ENCODE peak calls at places on chromosomes 12 and 14, in six cellular contexts. M, L, X, V, N and U are unnamed samples.

GRCh38 chr14:99039316-99040041 is 232.5 kb downstream of the BCL11B start:
- DNase-seq in M (no peak), X (no peak), V (no peak), N (no peak), L (no peak), U (no peak)

GRCh38 chr12:15931590-15932053 is 20.5 kb downstream of the DERA start:
- DNase-seq in V (no peak), N (no peak), X (no peak), M (no peak), L (no peak), U (no peak)

GRCh38 chr14:97266653-97267052 is 469.5 kb downstream of the VRK1 start:
- DNase-seq in X (no peak), V (no peak), M (no peak), N (peak), L (no peak), U (no peak)

GRCh38 chr12:104740668-104741067 is 217.4 kb downstream of the SLC41A2 start:
- DNase-seq in N (no peak), M (no peak), L (no peak), V (no peak), X (no peak), U (no peak)

GRCh38 chr12:10363922-10364838 is 25.7 kb downstream of the KLRK1 start:
- DNase-seq in M (peak), V (peak), X (peak), N (peak), L (no peak), U (no peak)

GRCh38 chr12:114656906-114657596 is 26.9 kb downstream of the TBX3 start:
- DNase-seq in N (no peak), V (no peak), M (no peak), L (no peak), X (no peak), U (no peak)

GRCh38 chr12:111024205-111024794 is 103.9 kb upstream of the MYL2 start:
- DNase-seq in L (peak), X (peak), V (peak), M (peak), N (peak), U (no peak)

GRCh38 chr12:121162985-121163384 is 30.3 kb downstream of the P2RX7 start:
- DNase-seq in M (no peak), X (no peak), N (no peak), V (no peak), L (no peak), U (no peak)

GRCh38 chr12:130557876-130558770 is 158.0 kb downstream of the RIMBP2 start:
- DNase-seq in L (no peak), V (no peak), N (no peak), M (no peak), X (no peak), U (no peak)

GRCh38 chr12:79706156-79706555 is 15.4 kb upstream of the PAWR start:
- DNase-seq in N (no peak), X (peak), V (no peak), M (no peak), L (no peak), U (peak)

GRCh38 chr12:4027412-4027811 is 154.2 kb upstream of the PARP11 start:
- DNase-seq in X (no peak), L (no peak), V (no peak), M (no peak), N (no peak), U (no peak)

GRCh38 chr12:46549527-46550265 is 177.1 kb upstream of the SLC38A2 start:
- DNase-seq in M (peak), N (peak), V (peak), L (no peak), X (peak), U (no peak)

GRCh38 chr12:42792265-42792664 is 202.7 kb upstream of the PRICKLE1 start:
- DNase-seq in N (no peak), V (no peak), M (no peak), X (no peak), L (no peak), U (no peak)

GRCh38 chr12:53047221-53048032 is 2.4 kb upstream of the TNS2 start:
- DNase-seq in M (peak), N (no peak), L (peak), V (peak), X (no peak), U (no peak)

GRCh38 chr12:107126688-107127481 is 33.5 kb upstream of the CRY1 start:
- DNase-seq in L (no peak), N (peak), X (peak), V (peak), M (peak), U (no peak)

GRCh38 chr12:125315771-125316170 is 250.5 kb downstream of the AACS start:
- DNase-seq in X (no peak), M (no peak), N (no peak), V (no peak), L (no peak), U (no peak)

GRCh38 chr14:25406818-25407217 is 356.9 kb upstream of the STXBP6 start:
- DNase-seq in N (peak), X (peak), V (peak), M (no peak), L (no peak), U (no peak)

GRCh38 chr12:69602954-69603353 is 7.8 kb downstream of the LRRC10 start:
- DNase-seq in V (no peak), M (no peak), N (no peak), X (no peak), L (no peak), U (no peak)

GRCh38 chr14:100071545-100071944 is 6.3 kb downstream of the EVL start:
- DNase-seq in V (no peak), L (no peak), X (no peak), M (no peak), N (no peak), U (no peak)

GRCh38 chr12:101759396-101760047 is 20.3 kb upstream of the SYCP3 start:
- DNase-seq in N (peak), V (peak), X (peak), L (no peak), M (no peak), U (no peak)

GRCh38 chr14:91796622-91797347 is 64.9 kb upstream of the CATSPERB start:
- DNase-seq in L (no peak), X (peak), V (peak), M (no peak), N (no peak), U (no peak)

GRCh38 chr12:51869931-51870330 is 18.0 kb upstream of the ANKRD33 start:
- DNase-seq in V (no peak), M (no peak), N (no peak), X (no peak), L (peak), U (no peak)

GRCh38 chr12:2288875-2289274 is 236.1 kb downstream of the CACNA1C start:
- DNase-seq in N (no peak), M (no peak), V (no peak), X (no peak), L (no peak), U (no peak)

GRCh38 chr12:54341343-54341742 is 16.4 kb downstream of the COPZ1 start:
- DNase-seq in X (no peak), N (no peak), V (no peak), M (no peak), L (no peak), U (no peak)

GRCh38 chr12:101697930-101698781 is 716 bp downstream of the CHPT1 start:
- DNase-seq in X (peak), V (peak), L (peak), M (peak), N (peak), U (no peak)

GRCh38 chr12:8773456-8773855 is 49.0 kb upstream of the A2ML1 start:
- DNase-seq in M (no peak), L (no peak), V (no peak), X (no peak), N (no peak), U (no peak)

GRCh38 chr14:37051680-37052079 is 120.7 kb downstream of the SLC25A21 start:
- DNase-seq in L (no peak), X (no peak), N (no peak), M (no peak), V (no peak), U (no peak)

GRCh38 chr12:9319044-9319841 is 111.0 kb upstream of the PZP start:
- DNase-seq in X (no peak), V (no peak), L (no peak), M (no peak), N (no peak), U (no peak)

GRCh38 chr12:54502485-54502884 is 4.9 kb downstream of the NCKAP1L start:
- DNase-seq in V (no peak), M (no peak), X (no peak), L (no peak), N (no peak), U (no peak)

GRCh38 chr14:91413547-91414474 is 3.8 kb downstream of the CCDC88C start:
- DNase-seq in V (no peak), N (no peak), M (peak), X (no peak), L (peak), U (no peak)

GRCh38 chr12:108495054-108495453 is 20.0 kb upstream of the FICD start:
- DNase-seq in X (peak), L (no peak), N (peak), M (no peak), V (peak), U (no peak)

GRCh38 chr12:28993720-28994119 is 155.4 kb upstream of the FAR2 start:
- DNase-seq in V (peak), X (no peak), L (no peak), N (no peak), M (no peak), U (no peak)

GRCh38 chr12:112170376-112170775 is 45.0 kb downstream of the TRAFD1 start:
- DNase-seq in L (no peak), N (peak), X (no peak), M (no peak), V (peak), U (no peak)

GRCh38 chr12:6775185-6775770 is 3.0 kb downstream of the LAG3 start:
- DNase-seq in X (no peak), N (no peak), V (no peak), L (no peak), M (no peak), U (no peak)

GRCh38 chr14:87896393-87897380 is 96.3 kb downstream of the GALC start:
- DNase-seq in L (no peak), X (peak), V (peak), N (peak), M (no peak), U (no peak)

DNA sequence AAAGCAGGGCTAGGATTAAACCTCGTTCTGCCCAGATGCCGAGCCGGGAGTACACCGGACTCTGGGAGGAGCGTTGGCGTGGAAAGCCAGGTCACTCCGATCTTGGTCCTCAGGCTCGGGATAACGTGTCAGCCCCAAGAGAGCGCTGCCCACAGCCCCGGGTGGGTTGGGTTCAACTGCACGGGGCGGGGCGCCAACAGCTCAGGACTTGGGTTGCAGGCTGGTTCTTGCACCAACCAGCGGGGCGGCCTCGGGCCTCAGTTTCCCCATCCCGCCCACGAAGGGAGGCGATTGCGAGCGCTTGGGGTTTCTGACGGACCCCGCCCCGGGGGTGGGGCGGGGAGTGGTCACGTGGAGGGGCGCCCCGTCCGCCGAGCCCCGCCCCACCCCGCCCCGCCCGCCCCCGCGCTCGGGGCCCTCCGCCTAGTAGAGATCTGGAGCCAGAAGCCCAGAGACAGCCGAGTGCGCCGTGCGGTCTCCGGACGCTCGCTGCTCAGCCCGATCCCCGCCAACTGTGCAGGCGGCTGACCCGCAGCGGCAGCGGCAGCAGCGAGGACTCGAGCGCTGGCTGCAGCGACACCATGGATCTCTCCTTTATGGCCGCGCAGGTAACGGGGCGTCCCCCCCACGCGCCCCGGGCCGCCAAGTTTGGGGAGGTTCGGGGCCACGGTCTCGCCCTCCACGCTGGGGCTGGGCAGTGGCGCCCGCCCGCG is at the start of gene C14orf132:
- DNase-seq in V (peak), X (peak), L (peak), N (peak), M (no peak), U (no peak)
- H3K27ac ChIP-seq in V (no peak), X (no peak), L (peak), N (peak), M (no peak), U (no peak)

DNA sequence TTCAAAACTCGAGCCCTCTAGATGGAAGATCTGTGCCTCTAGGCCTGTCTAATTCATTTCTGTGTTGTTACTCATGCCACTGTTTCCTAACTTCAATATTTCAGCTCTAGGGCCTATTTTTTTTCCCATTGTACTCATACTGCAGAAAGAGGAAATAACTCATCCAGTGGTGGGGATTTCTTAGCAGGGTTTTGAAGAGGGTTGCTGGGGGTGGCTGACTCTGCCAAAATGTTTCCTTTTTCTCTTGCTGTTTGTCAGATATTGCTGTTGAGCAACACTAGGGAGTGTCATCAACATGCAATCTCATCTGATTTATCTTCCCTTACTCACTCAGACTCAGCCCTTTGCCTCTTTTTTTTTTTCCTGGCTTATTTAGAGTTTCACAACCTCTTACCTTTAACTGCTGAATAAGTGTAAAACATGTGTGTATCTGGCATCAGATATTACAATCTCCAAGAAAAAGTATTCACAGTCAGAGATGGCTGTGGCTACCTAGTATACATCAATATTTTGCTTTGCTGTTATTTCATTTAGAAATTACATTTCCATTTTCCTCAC is 189.5 kb downstream of the DUSP6 start:
- DNase-seq in M (peak), N (peak), V (peak), X (peak), L (peak), U (peak)
- H3K27ac ChIP-seq in M (peak), N (peak), V (no peak), X (peak), L (peak), U (peak)

GRCh38 chr14:89907655-89908054 is 46.9 kb downstream of the EFCAB11 start:
- DNase-seq in V (no peak), N (no peak), M (no peak), X (no peak), L (no peak), U (no peak)

GRCh38 chr14:89911018-89911919 is 43.3 kb downstream of the EFCAB11 start:
- DNase-seq in V (peak), M (no peak), X (no peak), N (peak), L (no peak), U (no peak)

GRCh38 chr14:89909586-89909985 is 44.9 kb downstream of the EFCAB11 start:
- DNase-seq in V (no peak), X (no peak), N (no peak), M (no peak), L (no peak), U (no peak)

GRCh38 chr14:89910706-89911017 is 43.9 kb downstream of the EFCAB11 start:
- DNase-seq in L (no peak), X (no peak), V (no peak), M (no peak), N (no peak), U (no peak)

DNA sequence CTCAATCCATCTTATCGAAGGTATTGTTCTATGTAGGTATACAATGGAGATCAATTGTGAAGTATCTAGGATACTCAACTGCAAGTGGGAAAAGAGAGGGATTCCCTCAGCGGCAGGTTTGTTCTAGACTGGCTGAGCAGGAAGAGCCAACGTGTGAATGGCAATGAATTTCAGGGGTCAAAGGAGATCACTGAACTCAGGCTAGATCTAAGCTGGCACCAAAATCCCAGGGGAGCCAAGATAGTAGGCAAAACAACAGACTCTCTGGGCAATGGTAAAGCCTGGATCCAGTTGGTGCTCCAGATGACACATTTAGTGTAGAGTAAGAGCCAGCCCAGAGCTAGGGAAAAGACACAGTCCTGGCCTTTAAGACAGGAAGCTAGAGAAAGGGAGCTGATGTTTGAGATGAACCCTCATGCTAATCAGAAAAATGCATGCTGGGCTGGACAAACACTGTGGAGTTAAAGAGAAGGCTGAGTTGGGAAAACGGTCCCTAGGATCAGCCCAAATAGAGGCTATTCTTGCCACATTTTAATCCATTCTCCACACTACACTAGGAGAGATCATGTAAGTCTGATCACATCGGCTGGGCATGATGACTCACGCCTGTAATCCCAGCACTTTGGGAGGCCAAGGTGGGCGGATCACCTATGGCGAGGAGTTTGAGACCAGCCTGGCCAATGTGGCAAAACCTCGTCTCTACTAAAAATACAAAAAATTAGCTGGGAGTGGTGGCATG is 45.6 kb downstream of the EFCAB11 start:
- DNase-seq in N (no peak), M (no peak), L (no peak), X (no peak), V (no peak), U (no peak)
- H3K27ac ChIP-seq in N (no peak), M (no peak), L (no peak), X (no peak), V (no peak), U (no peak)

GRCh38 chr14:103191856-103192835 is 68.9 kb downstream of the TNFAIP2 start:
- DNase-seq in L (no peak), V (no peak), M (no peak), N (no peak), X (no peak), U (no peak)

GRCh38 chr14:103195828-103196615 is 72.8 kb downstream of the TNFAIP2 start:
- DNase-seq in X (no peak), N (no peak), V (no peak), M (no peak), L (no peak), U (no peak)

GRCh38 chr14:103190731-103191130 is 67.5 kb downstream of the TNFAIP2 start:
- DNase-seq in L (no peak), M (no peak), N (no peak), V (no peak), X (no peak), U (no peak)

GRCh38 chr14:103196716-103197115 is 73.5 kb downstream of the TNFAIP2 start:
- DNase-seq in N (no peak), X (no peak), V (no peak), M (no peak), L (no peak), U (no peak)

GRCh38 chr14:103194256-103195045 is 71.2 kb downstream of the TNFAIP2 start:
- DNase-seq in V (peak), M (peak), X (peak), L (no peak), N (no peak), U (peak)
- H3K27ac ChIP-seq in V (no peak), M (no peak), X (no peak), L (no peak), N (no peak), U (no peak)

DNA sequence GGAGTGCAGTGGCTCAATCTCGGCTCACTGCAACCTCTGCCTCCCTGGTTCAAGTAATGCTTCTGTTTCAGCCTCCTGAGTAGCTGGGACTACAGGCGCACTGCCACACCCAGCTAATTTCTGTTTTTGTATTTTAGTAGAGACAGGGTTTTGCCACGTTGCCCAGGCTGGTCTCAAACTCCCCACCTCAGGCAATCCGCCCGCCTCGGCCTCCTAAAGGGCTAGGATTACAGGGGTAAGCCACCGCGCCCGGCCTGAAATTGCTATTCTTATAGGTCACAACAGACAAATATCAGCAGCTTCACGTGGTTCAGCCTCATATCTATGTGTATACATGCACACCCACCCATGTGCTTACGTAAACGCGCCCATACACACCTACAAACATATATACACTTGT is 23.6 kb downstream of the BATF start:
- DNase-seq in L (no peak), X (no peak), N (no peak), V (no peak), M (no peak), U (no peak)
- H3K27ac ChIP-seq in L (no peak), X (no peak), N (no peak), V (no peak), M (no peak), U (no peak)

DNA sequence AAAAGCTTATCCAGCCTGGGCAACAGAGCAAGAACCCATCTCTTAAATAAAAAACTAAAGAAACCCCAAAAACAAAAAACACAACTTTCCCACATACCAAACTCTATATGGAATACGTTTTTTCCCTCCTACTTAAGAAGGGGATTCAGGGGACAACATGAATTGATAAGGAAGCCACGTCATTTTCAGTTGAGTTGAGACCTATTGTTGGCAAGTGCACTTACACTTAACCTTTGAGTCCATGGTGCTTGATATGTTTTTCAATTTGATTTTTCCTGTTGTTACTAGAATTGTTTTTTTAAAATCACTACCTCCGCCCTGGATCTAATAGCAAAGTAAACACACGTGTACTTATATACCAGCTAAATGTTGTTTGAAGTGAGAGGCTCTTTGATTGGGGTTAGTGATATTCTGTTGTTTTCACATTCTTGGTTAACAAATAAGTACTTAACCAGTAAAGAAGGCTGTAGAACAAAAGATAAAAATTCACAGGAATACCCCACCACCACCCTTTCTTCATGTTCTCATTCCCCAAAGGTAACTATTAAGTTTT is 2.0 kb downstream of the FAM177A1 start:
- DNase-seq in L (no peak), X (no peak), N (no peak), V (no peak), M (no peak), U (no peak)
- H3K27ac ChIP-seq in L (peak), X (no peak), N (no peak), V (no peak), M (no peak), U (no peak)

GRCh38 chr12:116142936-116143882 is 134.3 kb downstream of the MED13L start:
- DNase-seq in X (peak), V (peak), N (peak), L (no peak), M (no peak), U (no peak)
- H3K27ac ChIP-seq in X (peak), V (peak), N (peak), L (no peak), M (peak), U (peak)